ENCODE peak calls at places on chromosomes 7 and 10, in six cellular contexts. One of them, this sample, is unnamed.
A peak's percentile ranks its signal among the peaks of the same experiment; 100 is the strongest.

GRCh38 chr10:124535731-124536495 is 74.3 kb downstream of the LHPP start:
- DNase-seq in lung: no peak
- DNase-seq in H9: peak; percentile 51
- DNase-seq in tibial artery: no peak
- DNase-seq in A549: no peak
- DNase-seq in left ventricle myocardium inferior: no peak
- DNase-seq in this sample: no peak

GRCh38 chr10:7756360-7756992 is 31.3 kb downstream of the KIN start:
- DNase-seq in left ventricle myocardium inferior: no peak
- DNase-seq in lung: no peak
- DNase-seq in H9: peak; percentile 40
- DNase-seq in A549: peak; percentile 45
- DNase-seq in tibial artery: no peak
- DNase-seq in this sample: no peak

GRCh38 chr7:133190172-133190528 is 62.7 kb upstream of the EXOC4 start:
- DNase-seq in H9: no peak
- DNase-seq in lung: no peak
- DNase-seq in left ventricle myocardium inferior: no peak
- DNase-seq in A549: no peak
- DNase-seq in tibial artery: no peak
- DNase-seq in this sample: no peak

GRCh38 chr7:40921589-40922315 is 781.1 kb downstream of the INHBA start:
- DNase-seq in A549: no peak
- DNase-seq in H9: no peak
- DNase-seq in tibial artery: no peak
- DNase-seq in lung: no peak
- DNase-seq in left ventricle myocardium inferior: no peak
- DNase-seq in this sample: no peak

GRCh38 chr7:19491821-19492452 is 216.9 kb downstream of the POLR1F start:
- DNase-seq in lung: no peak
- DNase-seq in H9: no peak
- DNase-seq in left ventricle myocardium inferior: no peak
- DNase-seq in tibial artery: no peak
- DNase-seq in A549: peak; percentile 24
- DNase-seq in this sample: no peak

GRCh38 chr10:112332509-112333228 is 41.2 kb upstream of the ACSL5 start:
- DNase-seq in left ventricle myocardium inferior: no peak
- DNase-seq in H9: no peak
- DNase-seq in lung: peak; percentile 46
- DNase-seq in tibial artery: no peak
- DNase-seq in A549: no peak
- DNase-seq in this sample: no peak

GRCh38 chr10:129713659-129714265 is 246.7 kb downstream of the MGMT start:
- DNase-seq in H9: no peak
- DNase-seq in A549: no peak
- DNase-seq in lung: no peak
- DNase-seq in left ventricle myocardium inferior: no peak
- DNase-seq in tibial artery: no peak
- DNase-seq in this sample: no peak

GRCh38 chr7:90645784-90646183 is 49.7 kb downstream of the CDK14 start:
- DNase-seq in tibial artery: no peak
- DNase-seq in A549: no peak
- DNase-seq in left ventricle myocardium inferior: no peak
- DNase-seq in lung: no peak
- DNase-seq in H9: no peak
- DNase-seq in this sample: no peak

GRCh38 chr7:11427686-11428273 is 404.2 kb downstream of the THSD7A start:
- DNase-seq in A549: peak; percentile 76
- DNase-seq in tibial artery: no peak
- DNase-seq in lung: no peak
- DNase-seq in H9: no peak
- DNase-seq in left ventricle myocardium inferior: no peak
- DNase-seq in this sample: no peak

DNA sequence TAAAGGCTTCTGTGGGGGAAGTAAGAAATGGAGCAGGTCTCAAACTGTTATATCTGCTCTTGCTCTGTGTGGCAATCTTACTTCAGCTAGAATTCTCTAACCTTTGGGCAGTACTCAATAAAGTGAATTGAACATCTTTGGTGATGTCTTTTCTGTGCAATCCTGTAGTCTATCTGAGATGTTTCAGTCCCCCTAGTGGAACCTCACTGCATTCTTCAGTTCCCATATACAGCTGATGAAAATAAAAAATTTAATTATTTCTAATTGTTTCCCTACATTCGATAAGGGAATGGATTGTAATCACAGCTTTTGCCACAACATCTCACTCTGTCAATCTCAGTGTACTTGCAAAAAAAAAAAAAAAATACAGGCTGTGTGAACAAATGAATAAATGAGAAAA is 522.6 kb downstream of the DNAJB9 start:
- DNase-seq in H9: no peak
- DNase-seq in left ventricle myocardium inferior: no peak
- DNase-seq in A549: no peak
- DNase-seq in tibial artery: no peak
- DNase-seq in lung: no peak
- DNase-seq in this sample: no peak
- TF ChIP-seq CTCF in H9: peak; percentile 53
- TF ChIP-seq CTCF in left ventricle myocardium inferior: no peak
- TF ChIP-seq CTCF in A549: no peak
- TF ChIP-seq CTCF in tibial artery: no peak
- TF ChIP-seq CTCF in lung: no peak
- TF ChIP-seq CTCF in this sample: no peak

DNA sequence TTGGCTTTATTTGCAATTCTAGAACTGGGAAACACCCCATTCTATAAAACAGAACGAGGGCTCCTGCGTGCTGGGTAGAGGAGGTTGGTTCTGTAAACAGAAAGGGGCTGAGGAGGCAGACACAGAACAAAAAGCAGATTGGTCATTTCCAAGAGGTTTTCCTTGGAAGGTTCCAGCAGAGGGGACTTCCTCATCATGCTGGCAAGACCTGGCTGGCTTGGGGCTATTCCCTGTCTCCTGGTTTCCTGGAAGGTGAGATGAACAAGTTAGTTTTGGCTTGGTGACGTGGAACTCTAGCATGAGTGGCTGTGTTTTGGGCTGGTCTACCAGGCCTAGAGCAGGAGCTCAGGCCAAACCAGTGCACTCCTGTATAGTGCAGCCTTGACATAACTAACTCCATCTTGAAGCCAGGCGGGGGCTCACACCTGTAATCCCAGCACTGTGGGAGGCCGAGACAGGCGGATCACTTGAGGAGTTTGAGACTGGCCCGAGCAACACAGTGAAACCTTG is 26.1 kb upstream of the DNAJB6 start:
- DNase-seq in H9: peak; percentile 83
- DNase-seq in lung: no peak
- DNase-seq in left ventricle myocardium inferior: no peak
- DNase-seq in A549: no peak
- DNase-seq in tibial artery: no peak
- DNase-seq in this sample: no peak
- H3K27ac ChIP-seq in H9: peak overlapping the region; percentile 98
- H3K27ac ChIP-seq in lung: no peak overlapping the region
- H3K27ac ChIP-seq in left ventricle myocardium inferior: no peak overlapping the region
- H3K27ac ChIP-seq in A549: peak overlapping the region; percentile 64
- H3K27ac ChIP-seq in tibial artery: no peak overlapping the region
- H3K27ac ChIP-seq in this sample: no peak overlapping the region

GRCh38 chr10:809671-810350 is 120.3 kb upstream of the DIP2C start:
- DNase-seq in left ventricle myocardium inferior: peak; percentile 74
- DNase-seq in H9: no peak
- DNase-seq in tibial artery: no peak
- DNase-seq in A549: no peak
- DNase-seq in lung: no peak
- DNase-seq in this sample: no peak
- H3K9me3 ChIP-seq in left ventricle myocardium inferior: no peaks in the 10 kb centered on the region
- H3K9me3 ChIP-seq in H9: no peaks in the 10 kb centered on the region
- H3K9me3 ChIP-seq in tibial artery: no peaks in the 10 kb centered on the region
- H3K9me3 ChIP-seq in A549: no peaks in the 10 kb centered on the region
- H3K9me3 ChIP-seq in lung: no peaks in the 10 kb centered on the region
- H3K9me3 ChIP-seq in this sample: no peaks in the 10 kb centered on the region

GRCh38 chr7:149490083-149490482 is 7.5 kb downstream of the ZNF746 start:
- DNase-seq in left ventricle myocardium inferior: no peak
- DNase-seq in lung: no peak
- DNase-seq in H9: no peak
- DNase-seq in tibial artery: no peak
- DNase-seq in A549: no peak
- DNase-seq in this sample: no peak

GRCh38 chr7:149494738-149495368 is 2.8 kb downstream of the ZNF746 start:
- DNase-seq in A549: peak; percentile 66
- DNase-seq in lung: no peak
- DNase-seq in H9: no peak
- DNase-seq in left ventricle myocardium inferior: no peak
- DNase-seq in tibial artery: no peak
- DNase-seq in this sample: no peak

GRCh38 chr7:149493366-149493765 is 4.2 kb downstream of the ZNF746 start:
- DNase-seq in A549: no peak
- DNase-seq in tibial artery: no peak
- DNase-seq in H9: no peak
- DNase-seq in left ventricle myocardium inferior: no peak
- DNase-seq in lung: no peak
- DNase-seq in this sample: no peak

GRCh38 chr7:149489391-149490024 is 8.1 kb downstream of the ZNF746 start:
- DNase-seq in left ventricle myocardium inferior: no peak
- DNase-seq in A549: peak; percentile 50
- DNase-seq in lung: no peak
- DNase-seq in H9: no peak
- DNase-seq in tibial artery: no peak
- DNase-seq in this sample: no peak
- TF ChIP-seq CTCF in left ventricle myocardium inferior: peak; percentile 22
- TF ChIP-seq CTCF in A549: peak; percentile 40
- TF ChIP-seq CTCF in lung: no peak
- TF ChIP-seq CTCF in H9: peak; percentile 58
- TF ChIP-seq CTCF in tibial artery: no peak
- TF ChIP-seq CTCF in this sample: no peak